ENCODE peak calls at places on chromosomes 7 and 10, in four cellular contexts. J is tibial artery, B is left kidney, D is cardiac muscle cell. X is an unnamed sample.

GRCh38 chr7:139522830-139523198 is 671 bp upstream of the CLEC2L start:
- DNase-seq in J (no peak), B (no peak), D (no peak), X (no peak)

GRCh38 chr7:20560325-20561180 is 54.9 kb upstream of the ABCB5 start:
- DNase-seq in J (no peak), B (no peak), D (no peak), X (no peak)

GRCh38 chr10:14757996-14758395 is 16.7 kb downstream of the FAM107B start:
- DNase-seq in J (no peak), B (no peak), D (no peak), X (no peak)

GRCh38 chr10:97796651-97797050 is 24.9 kb upstream of the SFRP5 start:
- DNase-seq in J (no peak), B (no peak), D (no peak), X (no peak)

GRCh38 chr10:69645751-69646687 is 16.0 kb downstream of the FAM241B start:
- DNase-seq in J (peak), B (peak), D (peak), X (no peak)

GRCh38 chr7:93117852-93118530 is at the start of gene SAMD9:
- DNase-seq in J (no peak), B (peak), D (no peak), X (no peak)

GRCh38 chr7:4714161-4714700 is 32.1 kb downstream of the FOXK1 start:
- DNase-seq in J (no peak), B (no peak), D (no peak), X (no peak)

GRCh38 chr10:121804460-121804859 is 123.4 kb downstream of the ATE1 start:
- DNase-seq in J (no peak), B (no peak), D (no peak), X (no peak)

GRCh38 chr10:11875499-11876281 is 52.5 kb downstream of the PROSER2 start:
- DNase-seq in J (peak), B (peak), D (no peak), X (peak)

GRCh38 chr7:90843467-90843866 is 247.3 kb downstream of the CDK14 start:
- DNase-seq in J (no peak), B (no peak), D (no peak), X (no peak)

GRCh38 chr7:2417981-2418481 is 14.6 kb downstream of the CHST12 start:
- DNase-seq in J (peak), B (no peak), D (no peak), X (peak)

GRCh38 chr7:137975223-137975622 is 26.7 kb downstream of the CREB3L2 start:
- DNase-seq in J (peak), B (peak), D (no peak), X (peak)

GRCh38 chr10:80144302-80145131 is 12.0 kb downstream of the PLAC9 start:
- DNase-seq in J (peak), B (peak), D (no peak), X (no peak)

GRCh38 chr7:832292-832967 is at the start of gene SUN1:
- DNase-seq in J (no peak), B (peak), D (peak), X (no peak)

GRCh38 chr7:157139142-157140117 is 704 bp downstream of the UBE3C start:
- DNase-seq in J (peak), B (peak), D (peak), X (peak)

GRCh38 chr7:30929686-30930085 is 18.0 kb downstream of the AQP1 start:
- DNase-seq in J (peak), B (no peak), D (no peak), X (no peak)

GRCh38 chr7:18315241-18315640 is 180.3 kb upstream of the HDAC9 start:
- DNase-seq in J (no peak), B (no peak), D (no peak), X (no peak)

GRCh38 chr10:98587156-98587555 is 140.4 kb upstream of the HPS1 start:
- DNase-seq in J (no peak), B (no peak), D (peak), X (no peak)

GRCh38 chr7:64832136-64832535 is 37.9 kb downstream of the ZNF138 start:
- DNase-seq in J (no peak), B (no peak), D (no peak), X (no peak)

GRCh38 chr10:62433181-62433692 is 59.1 kb downstream of the ZNF365 start:
- DNase-seq in J (peak), B (no peak), D (no peak), X (peak)

GRCh38 chr10:49644035-49644345 is 30.2 kb downstream of the CHAT start:
- DNase-seq in J (no peak), B (no peak), D (no peak), X (no peak)

GRCh38 chr10:89574348-89574747 is 39.0 kb upstream of the SLC16A12 start:
- DNase-seq in J (no peak), B (no peak), D (no peak), X (no peak)

GRCh38 chr7:105024734-105025133 is 10.7 kb downstream of the KMT2E start:
- DNase-seq in J (no peak), B (peak), D (no peak), X (no peak)

GRCh38 chr7:156897673-156898072 is 4.7 kb upstream of the LMBR1 start:
- DNase-seq in J (no peak), B (peak), D (no peak), X (no peak)

GRCh38 chr7:131056007-131056406 is 271.7 kb upstream of the MKLN1 start:
- DNase-seq in J (no peak), B (no peak), D (no peak), X (no peak)

GRCh38 chr10:86259901-86260562 is 106.6 kb downstream of the GRID1 start:
- DNase-seq in J (no peak), B (no peak), D (no peak), X (no peak)

GRCh38 chr10:102670871-102671434 is 26.7 kb downstream of the TRIM8 start:
- DNase-seq in J (peak), B (peak), D (peak), X (no peak)